ENCODE peak calls at places on chromosomes 7 and 10, in five cellular contexts. H, Q, V, C and J are unnamed samples.

GRCh38 chr7:76338298-76339084 is 20.3 kb downstream of the YWHAG start:
- DNase-seq in H (no peak), Q (no peak), V (no peak), C (no peak), J (no peak)

GRCh38 chr7:131533566-131534561 is 22.6 kb downstream of the PODXL start:
- DNase-seq in H (no peak), Q (no peak), V (no peak), C (no peak), J (no peak)

GRCh38 chr10:125057158-125058001 is 103.0 kb downstream of the CTBP2 start:
- DNase-seq in H (no peak), Q (no peak), V (no peak), C (no peak), J (peak; percentile 65)

GRCh38 chr7:10082896-10083295 is 890.8 kb upstream of the PHF14 start:
- DNase-seq in H (no peak), Q (no peak), V (no peak), C (no peak), J (no peak)

GRCh38 chr10:60420991-60421894 is 31.6 kb upstream of the ANK3 start:
- DNase-seq in H (no peak), Q (no peak), V (no peak), C (no peak), J (no peak)

GRCh38 chr7:78161781-78162180 is 363.2 kb downstream of the PHTF2 start:
- DNase-seq in H (no peak), Q (no peak), V (no peak), C (no peak), J (no peak)

GRCh38 chr10:101053516-101053915 is 8.3 kb upstream of the KAZALD1 start:
- DNase-seq in H (no peak), Q (no peak), V (no peak), C (no peak), J (no peak)

GRCh38 chr10:31749293-31749692 is 179.3 kb downstream of the ARHGAP12 start:
- DNase-seq in H (no peak), Q (no peak), V (no peak), C (no peak), J (no peak)

GRCh38 chr10:113121153-113121552 is 171.1 kb downstream of the TCF7L2 start:
- DNase-seq in H (no peak), Q (no peak), V (no peak), C (no peak), J (no peak)

GRCh38 chr10:78779339-78779955 is 289.3 kb upstream of the ZMIZ1 start:
- DNase-seq in H (no peak), Q (no peak), V (no peak), C (no peak), J (no peak)

GRCh38 chr10:102715880-102716279 is 1.4 kb downstream of the SFXN2 start:
- DNase-seq in H (no peak), Q (no peak), V (no peak), C (no peak), J (no peak)

GRCh38 chr7:94129443-94130140 is 125.4 kb upstream of the BET1 start:
- DNase-seq in H (no peak), Q (no peak), V (no peak), C (no peak), J (peak; percentile 76)

GRCh38 chr7:30596043-30596641 is 1.5 kb downstream of the GARS1 start:
- DNase-seq in H (no peak), Q (no peak), V (no peak), C (no peak), J (no peak)

GRCh38 chr10:80405636-80406035 is 2.7 kb upstream of the PRXL2A start:
- DNase-seq in H (no peak), Q (no peak), V (no peak), C (no peak), J (no peak)

GRCh38 chr7:87599336-87599735 is 1.3 kb downstream of the ABCB1 start:
- DNase-seq in H (peak; percentile 35), Q (no peak), V (no peak), C (peak; percentile 48), J (no peak)

GRCh38 chr7:35494407-35494806 is 200.5 kb downstream of the HERPUD2 start:
- DNase-seq in H (no peak), Q (no peak), V (no peak), C (no peak), J (no peak)

GRCh38 chr10:119652361-119652760 is 1.2 kb downstream of the BAG3 start:
- DNase-seq in H (no peak), Q (no peak), V (no peak), C (no peak), J (no peak)

GRCh38 chr7:27873981-27874957 is 134.3 kb downstream of the TAX1BP1 start:
- DNase-seq in H (no peak), Q (no peak), V (no peak), C (no peak), J (peak; percentile 49)

GRCh38 chr7:42055171-42055570 is 181.8 kb downstream of the GLI3 start:
- DNase-seq in H (no peak), Q (no peak), V (no peak), C (no peak), J (no peak)